ENCODE peak calls at places on chromosome 17, in nine cellular contexts. F, X, E, A, Z, H, R, L and N are unnamed samples.

GRCh38 chr17:40561871-40562611 is 3.2 kb downstream of the CCR7 start:
- DNase-seq in F (no peak), X (no peak), E (no peak), A (no peak), Z (no peak), H (peak), R (no peak), L (no peak), N (peak)

GRCh38 chr17:56815711-56816110 is 18.0 kb downstream of the C17orf67 start:
- DNase-seq in F (no peak), X (no peak), E (peak), A (peak), Z (no peak), H (no peak), R (no peak), L (no peak), N (no peak)

GRCh38 chr17:43927101-43927935 is 15.0 kb downstream of the PPY start:
- DNase-seq in F (no peak), X (no peak), E (no peak), A (no peak), Z (no peak), H (no peak), R (peak), L (no peak), N (no peak)

GRCh38 chr17:4004517-4005295 is 40.5 kb upstream of the ATP2A3 start:
- DNase-seq in F (peak), X (peak), E (peak), A (peak), Z (peak), H (peak), R (peak), L (no peak), N (no peak)

GRCh38 chr17:15655162-15655561 is 28.9 kb downstream of the TRIM16 start:
- DNase-seq in F (no peak), X (no peak), E (no peak), A (peak), Z (no peak), H (no peak), R (no peak), L (no peak), N (no peak)

GRCh38 chr17:18182190-18182977 is 1.2 kb upstream of the ALKBH5 start:
- DNase-seq in F (no peak), X (no peak), E (no peak), A (peak), Z (no peak), H (no peak), R (peak), L (no peak), N (no peak)

GRCh38 chr17:58614854-58615409 is 76.9 kb downstream of the TEX14 start:
- DNase-seq in F (no peak), X (no peak), E (no peak), A (no peak), Z (no peak), H (no peak), R (no peak), L (no peak), N (no peak)

GRCh38 chr17:8072339-8072726 is 15.2 kb downstream of the ALOX12B start:
- DNase-seq in F (no peak), X (no peak), E (no peak), A (no peak), Z (no peak), H (no peak), R (no peak), L (no peak), N (no peak)

GRCh38 chr17:66429680-66430079 is 127.3 kb downstream of the PRKCA start:
- DNase-seq in F (no peak), X (no peak), E (no peak), A (no peak), Z (no peak), H (no peak), R (no peak), L (no peak), N (no peak)

GRCh38 chr17:41812176-41813038 is at the start of gene FKBP10:
- DNase-seq in F (peak), X (no peak), E (peak), A (peak), Z (peak), H (no peak), R (peak), L (peak), N (no peak)

GRCh38 chr17:33647976-33648375 is 354.9 kb upstream of the ASIC2 start:
- DNase-seq in F (no peak), X (no peak), E (peak), A (no peak), Z (peak), H (no peak), R (no peak), L (no peak), N (no peak)

GRCh38 chr17:1047177-1047885 is 50.4 kb downstream of the TIMM22 start:
- DNase-seq in F (no peak), X (no peak), E (no peak), A (no peak), Z (no peak), H (no peak), R (peak), L (no peak), N (no peak)

GRCh38 chr17:74296548-74296936 is 22.5 kb downstream of the DNAI2 start:
- DNase-seq in F (no peak), X (no peak), E (peak), A (peak), Z (peak), H (no peak), R (peak), L (peak), N (no peak)

GRCh38 chr17:65243838-65244237 is 106.7 kb downstream of the RGS9 start:
- DNase-seq in F (peak), X (no peak), E (peak), A (peak), Z (no peak), H (no peak), R (no peak), L (no peak), N (no peak)

GRCh38 chr17:18071751-18072150 is 16.0 kb upstream of the DRG2 start:
- DNase-seq in F (no peak), X (no peak), E (no peak), A (no peak), Z (no peak), H (no peak), R (no peak), L (no peak), N (no peak)

GRCh38 chr17:71726320-71726719 is 394.5 kb upstream of the SOX9 start:
- DNase-seq in F (no peak), X (no peak), E (no peak), A (no peak), Z (no peak), H (no peak), R (no peak), L (no peak), N (no peak)

GRCh38 chr17:55717898-55718735 is 4.5 kb downstream of the TMEM100 start:
- DNase-seq in F (peak), X (peak), E (peak), A (peak), Z (peak), H (peak), R (peak), L (no peak), N (no peak)

GRCh38 chr17:73600103-73600871 is 44.0 kb downstream of the SDK2 start:
- DNase-seq in F (no peak), X (no peak), E (peak), A (no peak), Z (no peak), H (no peak), R (peak), L (no peak), N (no peak)

GRCh38 chr17:52201764-52202571 is 43.5 kb upstream of the CA10 start:
- DNase-seq in F (no peak), X (no peak), E (no peak), A (no peak), Z (no peak), H (no peak), R (no peak), L (no peak), N (no peak)